ENCODE peak calls at places on chromosomes 5 and 9, in eight cellular contexts. One of them, this sample, is unnamed.

GRCh38 chr9:76571288-76572204 is 112.6 kb downstream of the GCNT1 start:
- DNase-seq in AG09319: no peak
- DNase-seq in CMK: no peak
- DNase-seq in NCI-H524: no peak
- DNase-seq in hepatic stellate cell: peak; percentile 22
- DNase-seq in activated T-cell treated with anti-CD3 and anti-CD28 coated beads for 1 hour: no peak
- DNase-seq in MV-4-11: peak; percentile 92
- DNase-seq in cardiac muscle cell: peak; percentile 54
- DNase-seq in this sample: no peak

GRCh38 chr5:37714756-37715155 is 125.1 kb downstream of the GDNF start:
- DNase-seq in CMK: no peak
- DNase-seq in NCI-H524: no peak
- DNase-seq in hepatic stellate cell: no peak
- DNase-seq in MV-4-11: no peak
- DNase-seq in cardiac muscle cell: no peak
- DNase-seq in activated T-cell treated with anti-CD3 and anti-CD28 coated beads for 1 hour: no peak
- DNase-seq in AG09319: no peak
- DNase-seq in this sample: no peak

GRCh38 chr9:126883636-126884035 is 23.2 kb downstream of the ZBTB34 start:
- DNase-seq in NCI-H524: no peak
- DNase-seq in AG09319: no peak
- DNase-seq in cardiac muscle cell: no peak
- DNase-seq in MV-4-11: peak; percentile 44
- DNase-seq in CMK: no peak
- DNase-seq in activated T-cell treated with anti-CD3 and anti-CD28 coated beads for 1 hour: no peak
- DNase-seq in hepatic stellate cell: no peak
- DNase-seq in this sample: no peak

GRCh38 chr5:68126871-68127270 is 88.7 kb upstream of the PIK3R1 start:
- DNase-seq in hepatic stellate cell: no peak
- DNase-seq in NCI-H524: no peak
- DNase-seq in AG09319: no peak
- DNase-seq in cardiac muscle cell: no peak
- DNase-seq in CMK: no peak
- DNase-seq in activated T-cell treated with anti-CD3 and anti-CD28 coated beads for 1 hour: no peak
- DNase-seq in MV-4-11: no peak
- DNase-seq in this sample: no peak

GRCh38 chr5:36150676-36151433 is 832 bp downstream of the LMBRD2 start:
- DNase-seq in cardiac muscle cell: peak; percentile 47
- DNase-seq in hepatic stellate cell: peak; percentile 42
- DNase-seq in NCI-H524: peak; percentile 32
- DNase-seq in activated T-cell treated with anti-CD3 and anti-CD28 coated beads for 1 hour: peak; percentile 18
- DNase-seq in CMK: no peak
- DNase-seq in MV-4-11: peak; percentile 48
- DNase-seq in AG09319: no peak
- DNase-seq in this sample: peak; percentile 30

GRCh38 chr9:83056180-83056579 is 6.8 kb downstream of the RASEF start:
- DNase-seq in CMK: no peak
- DNase-seq in AG09319: no peak
- DNase-seq in hepatic stellate cell: no peak
- DNase-seq in NCI-H524: no peak
- DNase-seq in cardiac muscle cell: no peak
- DNase-seq in MV-4-11: no peak
- DNase-seq in activated T-cell treated with anti-CD3 and anti-CD28 coated beads for 1 hour: no peak
- DNase-seq in this sample: no peak

GRCh38 chr9:73074176-73074708 is 77.4 kb upstream of the ANXA1 start:
- DNase-seq in hepatic stellate cell: no peak
- DNase-seq in CMK: no peak
- DNase-seq in cardiac muscle cell: no peak
- DNase-seq in AG09319: no peak
- DNase-seq in NCI-H524: no peak
- DNase-seq in MV-4-11: no peak
- DNase-seq in activated T-cell treated with anti-CD3 and anti-CD28 coated beads for 1 hour: no peak
- DNase-seq in this sample: no peak

GRCh38 chr5:150512368-150512747 is 4.4 kb downstream of the NDST1 start:
- DNase-seq in MV-4-11: no peak
- DNase-seq in CMK: no peak
- DNase-seq in NCI-H524: no peak
- DNase-seq in AG09319: no peak
- DNase-seq in activated T-cell treated with anti-CD3 and anti-CD28 coated beads for 1 hour: no peak
- DNase-seq in hepatic stellate cell: no peak
- DNase-seq in cardiac muscle cell: peak; percentile 31
- DNase-seq in this sample: peak; percentile 67

GRCh38 chr5:100043475-100043874 is 491.7 kb upstream of the FAM174A start:
- DNase-seq in MV-4-11: no peak
- DNase-seq in NCI-H524: no peak
- DNase-seq in CMK: no peak
- DNase-seq in activated T-cell treated with anti-CD3 and anti-CD28 coated beads for 1 hour: no peak
- DNase-seq in hepatic stellate cell: no peak
- DNase-seq in cardiac muscle cell: no peak
- DNase-seq in AG09319: no peak
- DNase-seq in this sample: no peak

GRCh38 chr5:14724633-14725032 is 60.1 kb downstream of the OTULIN start:
- DNase-seq in cardiac muscle cell: no peak
- DNase-seq in hepatic stellate cell: no peak
- DNase-seq in CMK: no peak
- DNase-seq in NCI-H524: no peak
- DNase-seq in MV-4-11: peak; percentile 88
- DNase-seq in activated T-cell treated with anti-CD3 and anti-CD28 coated beads for 1 hour: no peak
- DNase-seq in AG09319: no peak
- DNase-seq in this sample: no peak

GRCh38 chr9:115513148-115513547 is 395.2 kb upstream of the TNC start:
- DNase-seq in AG09319: no peak
- DNase-seq in CMK: no peak
- DNase-seq in activated T-cell treated with anti-CD3 and anti-CD28 coated beads for 1 hour: no peak
- DNase-seq in hepatic stellate cell: no peak
- DNase-seq in cardiac muscle cell: no peak
- DNase-seq in MV-4-11: no peak
- DNase-seq in NCI-H524: peak; percentile 95
- DNase-seq in this sample: no peak

GRCh38 chr5:72394688-72395087 is 74.5 kb downstream of the PTCD2 start:
- DNase-seq in CMK: no peak
- DNase-seq in activated T-cell treated with anti-CD3 and anti-CD28 coated beads for 1 hour: no peak
- DNase-seq in hepatic stellate cell: no peak
- DNase-seq in cardiac muscle cell: peak; percentile 46
- DNase-seq in AG09319: no peak
- DNase-seq in MV-4-11: peak; percentile 60
- DNase-seq in NCI-H524: no peak
- DNase-seq in this sample: peak; percentile 48

GRCh38 chr9:128242828-128243485 is 32.9 kb downstream of the GOLGA2 start:
- DNase-seq in CMK: no peak
- DNase-seq in cardiac muscle cell: peak; percentile 27
- DNase-seq in activated T-cell treated with anti-CD3 and anti-CD28 coated beads for 1 hour: no peak
- DNase-seq in MV-4-11: no peak
- DNase-seq in NCI-H524: no peak
- DNase-seq in hepatic stellate cell: no peak
- DNase-seq in AG09319: no peak
- DNase-seq in this sample: no peak

GRCh38 chr5:74382864-74383618 is 257.5 kb downstream of the ENC1 start:
- DNase-seq in hepatic stellate cell: peak; percentile 59
- DNase-seq in MV-4-11: no peak
- DNase-seq in activated T-cell treated with anti-CD3 and anti-CD28 coated beads for 1 hour: no peak
- DNase-seq in NCI-H524: no peak
- DNase-seq in AG09319: peak; percentile 35
- DNase-seq in CMK: no peak
- DNase-seq in cardiac muscle cell: peak; percentile 89
- DNase-seq in this sample: peak; percentile 73

GRCh38 chr5:148962200-148962550 is 100.7 kb downstream of the SH3TC2 start:
- DNase-seq in AG09319: no peak
- DNase-seq in NCI-H524: no peak
- DNase-seq in activated T-cell treated with anti-CD3 and anti-CD28 coated beads for 1 hour: no peak
- DNase-seq in hepatic stellate cell: no peak
- DNase-seq in MV-4-11: no peak
- DNase-seq in CMK: no peak
- DNase-seq in cardiac muscle cell: no peak
- DNase-seq in this sample: no peak

GRCh38 chr5:71601222-71602026 is 14.3 kb downstream of the MCCC2 start:
- DNase-seq in hepatic stellate cell: peak; percentile 71
- DNase-seq in MV-4-11: peak; percentile 85
- DNase-seq in cardiac muscle cell: peak; percentile 94
- DNase-seq in CMK: no peak
- DNase-seq in activated T-cell treated with anti-CD3 and anti-CD28 coated beads for 1 hour: peak; percentile 55
- DNase-seq in NCI-H524: peak; percentile 1
- DNase-seq in AG09319: peak; percentile 70
- DNase-seq in this sample: peak; percentile 98

GRCh38 chr9:89177401-89178161 is 1.0 kb downstream of the SHC3 start:
- DNase-seq in activated T-cell treated with anti-CD3 and anti-CD28 coated beads for 1 hour: no peak
- DNase-seq in MV-4-11: no peak
- DNase-seq in hepatic stellate cell: peak; percentile 26
- DNase-seq in AG09319: no peak
- DNase-seq in CMK: no peak
- DNase-seq in NCI-H524: no peak
- DNase-seq in cardiac muscle cell: peak; percentile 39
- DNase-seq in this sample: no peak

GRCh38 chr9:111838439-111838838 is 43.7 kb upstream of the SHOC1 start:
- DNase-seq in activated T-cell treated with anti-CD3 and anti-CD28 coated beads for 1 hour: no peak
- DNase-seq in NCI-H524: no peak
- DNase-seq in AG09319: no peak
- DNase-seq in CMK: no peak
- DNase-seq in cardiac muscle cell: no peak
- DNase-seq in MV-4-11: no peak
- DNase-seq in hepatic stellate cell: no peak
- DNase-seq in this sample: no peak

GRCh38 chr9:129458155-129458661 is 162.7 kb downstream of the C9orf50 start:
- DNase-seq in MV-4-11: peak; percentile 62
- DNase-seq in CMK: no peak
- DNase-seq in AG09319: no peak
- DNase-seq in activated T-cell treated with anti-CD3 and anti-CD28 coated beads for 1 hour: peak; percentile 36
- DNase-seq in hepatic stellate cell: peak; percentile 56
- DNase-seq in NCI-H524: no peak
- DNase-seq in cardiac muscle cell: no peak
- DNase-seq in this sample: no peak

GRCh38 chr9:70101265-70101664 is 57.6 kb downstream of the MAMDC2 start:
- DNase-seq in MV-4-11: no peak
- DNase-seq in NCI-H524: no peak
- DNase-seq in CMK: no peak
- DNase-seq in AG09319: no peak
- DNase-seq in hepatic stellate cell: no peak
- DNase-seq in cardiac muscle cell: no peak
- DNase-seq in activated T-cell treated with anti-CD3 and anti-CD28 coated beads for 1 hour: no peak
- DNase-seq in this sample: no peak

GRCh38 chr5:17796757-17797398 is 162.6 kb downstream of the TAF11L14 start:
- DNase-seq in MV-4-11: no peak
- DNase-seq in cardiac muscle cell: no peak
- DNase-seq in AG09319: no peak
- DNase-seq in activated T-cell treated with anti-CD3 and anti-CD28 coated beads for 1 hour: no peak
- DNase-seq in NCI-H524: no peak
- DNase-seq in CMK: no peak
- DNase-seq in hepatic stellate cell: no peak
- DNase-seq in this sample: peak; percentile 72

GRCh38 chr5:137734962-137735530 is 843 bp downstream of the KLHL3 start:
- DNase-seq in NCI-H524: peak; percentile 12
- DNase-seq in CMK: no peak
- DNase-seq in activated T-cell treated with anti-CD3 and anti-CD28 coated beads for 1 hour: no peak
- DNase-seq in cardiac muscle cell: peak; percentile 70
- DNase-seq in MV-4-11: no peak
- DNase-seq in AG09319: no peak
- DNase-seq in hepatic stellate cell: peak; percentile 25
- DNase-seq in this sample: no peak

GRCh38 chr5:9288234-9288633 is 257.6 kb downstream of the SEMA5A start:
- DNase-seq in CMK: no peak
- DNase-seq in MV-4-11: no peak
- DNase-seq in activated T-cell treated with anti-CD3 and anti-CD28 coated beads for 1 hour: no peak
- DNase-seq in NCI-H524: no peak
- DNase-seq in hepatic stellate cell: peak; percentile 16
- DNase-seq in AG09319: no peak
- DNase-seq in cardiac muscle cell: no peak
- DNase-seq in this sample: no peak